ENCODE peak calls at places on chromosomes 6 and 20, in seven cellular contexts. O is IMR-90, E is K562, D is SK-N-SH, U is GM12878, J is HepG2, S is H1. M is an unnamed sample.

GRCh38 chr20:56636701-56637100 is 7.6 kb downstream of the TFAP2C start:
- DNase-seq in J (no peak), D (no peak), U (no peak), O (no peak), E (no peak), S (no peak), M (no peak)

GRCh38 chr6:166449641-166450040 is 66.9 kb upstream of the MPC1 start:
- DNase-seq in J (no peak), D (no peak), E (no peak), O (no peak), S (no peak), U (no peak), M (no peak)

GRCh38 chr6:105138141-105138540 is 41.7 kb downstream of the POPDC3 start:
- DNase-seq in O (no peak), D (no peak), S (no peak), E (no peak), U (no peak), J (no peak), M (no peak)

GRCh38 chr20:15061955-15062354 is 724.5 kb upstream of the FLRT3 start:
- DNase-seq in E (no peak), U (no peak), S (no peak), O (no peak), J (peak), D (no peak), M (no peak)

GRCh38 chr6:35240838-35241801 is 18.4 kb upstream of the ZNF76 start:
- DNase-seq in J (peak), S (peak), D (peak), U (no peak), E (peak), O (peak), M (peak)

GRCh38 chr20:25248501-25249172 is 752 bp downstream of the PYGB start:
- DNase-seq in D (peak), J (no peak), U (no peak), S (no peak), O (peak), E (peak), M (no peak)

GRCh38 chr20:46652699-46653098 is 1.4 kb upstream of the SLC13A3 start:
- DNase-seq in U (no peak), D (no peak), O (peak), S (no peak), J (no peak), E (no peak), M (no peak)

GRCh38 chr6:150306290-150306689 is 62.5 kb upstream of the IYD start:
- DNase-seq in E (no peak), O (no peak), U (no peak), D (no peak), J (no peak), S (no peak), M (no peak)

GRCh38 chr6:13538084-13538483 is 36.3 kb upstream of the SIRT5 start:
- DNase-seq in D (peak), E (peak), S (no peak), O (peak), J (peak), U (no peak), M (peak)

GRCh38 chr6:15292721-15293302 is 46.9 kb downstream of the JARID2 start:
- DNase-seq in S (no peak), E (no peak), D (no peak), O (no peak), J (no peak), U (no peak), M (no peak)

GRCh38 chr6:133407320-133408100 is 166.4 kb downstream of the EYA4 start:
- DNase-seq in S (no peak), D (no peak), U (no peak), O (no peak), J (no peak), E (no peak), M (no peak)

GRCh38 chr6:154485784-154486183 is 24.7 kb downstream of the CNKSR3 start:
- DNase-seq in O (no peak), U (no peak), D (no peak), S (no peak), J (no peak), E (no peak), M (no peak)

GRCh38 chr6:71886184-71887005 is at the start of gene RIMS1:
- DNase-seq in S (no peak), D (peak), O (no peak), U (no peak), E (no peak), J (no peak), M (peak)

GRCh38 chr6:100173211-100173610 is 179.2 kb upstream of the MCHR2 start:
- DNase-seq in E (no peak), U (no peak), S (no peak), J (no peak), O (no peak), D (no peak), M (no peak)

GRCh38 chr6:99885051-99885450 is 109.0 kb downstream of the MCHR2 start:
- DNase-seq in E (no peak), O (no peak), J (no peak), D (no peak), U (no peak), S (no peak), M (no peak)

GRCh38 chr6:54718541-54719023 is 128.0 kb upstream of the FAM83B start:
- DNase-seq in O (no peak), S (no peak), E (no peak), U (no peak), J (no peak), D (no peak), M (no peak)

GRCh38 chr6:31580807-31581437 is 1.3 kb downstream of the LTB start:
- DNase-seq in U (no peak), E (peak), J (peak), O (peak), S (peak), D (peak), M (peak)

GRCh38 chr20:50267041-50267865 is 76.6 kb downstream of the CEBPB start:
- DNase-seq in E (peak), S (no peak), J (peak), O (peak), D (no peak), U (no peak), M (peak)

GRCh38 chr6:129683606-129684322 is 26.2 kb downstream of the ARHGAP18 start:
- DNase-seq in D (peak), U (peak), E (peak), O (peak), S (no peak), J (peak), M (peak)

GRCh38 chr20:36951977-36952738 is 650 bp upstream of the SAMHD1 start:
- DNase-seq in E (no peak), D (peak), O (no peak), S (no peak), J (no peak), U (no peak), M (no peak)

GRCh38 chr20:36951198-36951976 is at the start of gene SAMHD1:
- DNase-seq in J (peak), S (peak), E (peak), D (peak), U (peak), O (peak), M (peak)

GRCh38 chr20:36957875-36958667 is 6.6 kb upstream of the SAMHD1 start:
- DNase-seq in J (no peak), D (no peak), E (no peak), O (no peak), S (no peak), U (no peak), M (no peak)

GRCh38 chr20:36959242-36959641 is 7.7 kb upstream of the SAMHD1 start:
- DNase-seq in S (no peak), J (no peak), D (no peak), E (no peak), U (no peak), O (peak), M (no peak)

GRCh38 chr20:36956674-36957073 is 5.2 kb upstream of the SAMHD1 start:
- DNase-seq in D (no peak), U (no peak), E (no peak), J (no peak), O (no peak), S (no peak), M (no peak)
- TF ChIP-seq RFX5 in D (no peak), U (no peak), E (no peak), J (no peak), O (no peak), S (no peak), M (no peak)

DNA sequence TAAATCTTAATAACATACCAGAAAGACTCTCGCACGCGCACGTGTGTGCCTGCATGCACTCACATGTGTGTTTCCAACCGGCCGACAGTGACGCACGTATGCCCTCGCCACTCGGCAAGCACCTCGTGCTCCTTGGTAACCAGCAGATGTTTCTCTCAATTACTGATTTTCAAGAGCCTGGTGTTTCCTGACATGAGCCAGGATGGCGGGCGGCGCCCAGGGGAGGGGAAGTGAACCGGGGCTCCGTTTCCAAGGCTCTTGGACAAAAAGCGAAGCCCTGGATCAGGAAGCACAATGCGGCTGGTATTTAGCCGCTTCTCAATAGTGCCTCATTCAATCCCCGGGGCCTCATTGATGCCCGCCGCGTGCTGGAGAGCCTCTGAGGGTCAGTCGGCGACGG is 37.7 kb downstream of the PMEPA1 start:
- DNase-seq in S (no peak), D (peak), J (no peak), U (no peak), E (no peak), O (peak), M (no peak)
- TF ChIP-seq RFX5 in S (no peak), D (no peak), J (no peak), U (no peak), E (no peak), O (no peak), M (no peak)

GRCh38 chr6:25727028-25727427 is 27.5 kb upstream of the SLC17A4 start:
- DNase-seq in J (no peak), U (no peak), E (no peak), S (no peak), O (no peak), D (no peak), M (no peak)
- TF ChIP-seq RFX5 in J (no peak), U (no peak), E (no peak), S (no peak), O (no peak), D (no peak), M (no peak)

DNA sequence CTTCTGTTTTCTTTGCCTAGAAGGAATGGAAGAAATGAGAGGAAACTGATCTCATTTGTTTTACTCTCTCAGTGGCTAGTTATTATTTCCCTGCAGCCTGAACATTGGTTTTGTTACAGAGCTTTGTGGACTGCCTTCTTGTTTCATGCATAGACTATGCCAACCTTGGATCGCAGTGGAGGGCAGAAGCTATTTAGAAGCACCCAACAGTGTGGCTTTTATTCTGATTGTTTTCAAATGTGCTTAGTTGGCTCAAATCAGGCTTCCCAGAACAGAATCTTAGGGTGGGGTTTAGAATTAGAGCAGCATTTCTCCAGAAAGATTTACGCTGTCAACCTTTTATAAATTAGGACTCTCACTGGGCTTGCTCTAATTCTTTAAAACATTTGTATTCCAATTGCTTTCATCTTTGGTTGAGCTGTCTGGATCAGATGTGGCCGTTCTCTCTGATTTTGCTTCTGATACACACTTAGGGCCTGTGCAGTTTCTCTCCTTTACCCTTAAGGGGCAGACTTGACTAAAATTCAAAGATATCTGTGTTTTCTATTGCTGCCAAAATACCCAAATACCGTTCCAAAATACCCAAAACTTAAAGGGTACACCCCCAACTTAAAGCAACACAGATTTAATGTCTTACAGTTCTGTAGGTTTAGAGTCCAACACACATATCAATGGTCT is 210.3 kb downstream of the BCKDHB start:
- DNase-seq in D (no peak), O (no peak), U (no peak), E (no peak), J (no peak), S (no peak), M (no peak)
- TF ChIP-seq RFX5 in D (no peak), O (no peak), U (no peak), E (no peak), J (no peak), S (no peak), M (no peak)

GRCh38 chr20:62299666-62300236 is 3.0 kb upstream of the ADRM1 start:
- DNase-seq in U (no peak), O (no peak), D (no peak), E (no peak), J (no peak), S (no peak), M (no peak)
- TF ChIP-seq RFX5 in U (no peak), O (no peak), D (no peak), E (no peak), J (no peak), S (no peak), M (no peak)

GRCh38 chr6:76634695-76635094 is 562.2 kb upstream of the IMPG1 start:
- DNase-seq in E (no peak), J (no peak), S (no peak), U (no peak), O (no peak), D (no peak), M (no peak)
- TF ChIP-seq RFX5 in E (no peak), J (no peak), S (no peak), U (no peak), O (no peak), D (no peak), M (no peak)

GRCh38 chr20:19252670-19253120 is 40.3 kb downstream of the SLC24A3 start:
- DNase-seq in O (no peak), J (no peak), E (no peak), D (no peak), U (no peak), S (no peak), M (no peak)
- TF ChIP-seq RFX5 in O (no peak), J (no peak), E (no peak), D (no peak), U (no peak), S (no peak), M (no peak)